ENCODE peak calls at places on chromosomes 6 and 20, in nine cellular contexts. One of them, this sample, is unnamed.

GRCh38 chr20:25278636-25279361 is 30.9 kb downstream of the PYGB start:
- DNase-seq in BJ: no peak
- DNase-seq in AG04450: no peak
- DNase-seq in transverse colon: peak
- DNase-seq in cardiac fibroblast: no peak
- DNase-seq in right atrium auricular region: no peak
- DNase-seq in heart right ventricle: no peak
- DNase-seq in astrocyte: no peak
- DNase-seq in adrenal gland: peak
- DNase-seq in this sample: no peak

GRCh38 chr6:1519597-1519996 is 90.1 kb upstream of the FOXC1 start:
- DNase-seq in adrenal gland: no peak
- DNase-seq in astrocyte: no peak
- DNase-seq in heart right ventricle: no peak
- DNase-seq in BJ: no peak
- DNase-seq in right atrium auricular region: no peak
- DNase-seq in transverse colon: no peak
- DNase-seq in AG04450: no peak
- DNase-seq in cardiac fibroblast: no peak
- DNase-seq in this sample: no peak

GRCh38 chr20:63978319-63979220 is 872 bp downstream of the SAMD10 start:
- DNase-seq in cardiac fibroblast: peak
- DNase-seq in adrenal gland: peak
- DNase-seq in AG04450: no peak
- DNase-seq in BJ: no peak
- DNase-seq in transverse colon: peak
- DNase-seq in right atrium auricular region: no peak
- DNase-seq in heart right ventricle: peak
- DNase-seq in astrocyte: no peak
- DNase-seq in this sample: no peak

GRCh38 chr20:10910535-10911239 is 236.9 kb upstream of the JAG1 start:
- DNase-seq in astrocyte: peak
- DNase-seq in cardiac fibroblast: peak
- DNase-seq in BJ: no peak
- DNase-seq in heart right ventricle: peak
- DNase-seq in transverse colon: no peak
- DNase-seq in right atrium auricular region: no peak
- DNase-seq in AG04450: no peak
- DNase-seq in adrenal gland: no peak
- DNase-seq in this sample: no peak

GRCh38 chr6:125924169-125924568 is 32.4 kb upstream of the HINT3 start:
- DNase-seq in right atrium auricular region: no peak
- DNase-seq in AG04450: no peak
- DNase-seq in transverse colon: no peak
- DNase-seq in heart right ventricle: no peak
- DNase-seq in cardiac fibroblast: no peak
- DNase-seq in BJ: no peak
- DNase-seq in adrenal gland: no peak
- DNase-seq in astrocyte: no peak
- DNase-seq in this sample: peak

GRCh38 chr20:23587631-23588030 is 18.1 kb downstream of the CST9 start:
- DNase-seq in AG04450: no peak
- DNase-seq in cardiac fibroblast: no peak
- DNase-seq in heart right ventricle: no peak
- DNase-seq in astrocyte: no peak
- DNase-seq in BJ: no peak
- DNase-seq in right atrium auricular region: no peak
- DNase-seq in transverse colon: no peak
- DNase-seq in adrenal gland: no peak
- DNase-seq in this sample: no peak

GRCh38 chr6:129207832-129208231 is 324.9 kb downstream of the LAMA2 start:
- DNase-seq in heart right ventricle: no peak
- DNase-seq in cardiac fibroblast: no peak
- DNase-seq in transverse colon: no peak
- DNase-seq in astrocyte: no peak
- DNase-seq in BJ: no peak
- DNase-seq in right atrium auricular region: no peak
- DNase-seq in adrenal gland: no peak
- DNase-seq in AG04450: no peak
- DNase-seq in this sample: no peak

GRCh38 chr20:14477125-14477524 is 139.7 kb upstream of the FLRT3 start:
- DNase-seq in astrocyte: no peak
- DNase-seq in cardiac fibroblast: peak
- DNase-seq in right atrium auricular region: no peak
- DNase-seq in AG04450: peak
- DNase-seq in adrenal gland: no peak
- DNase-seq in heart right ventricle: no peak
- DNase-seq in transverse colon: no peak
- DNase-seq in BJ: no peak
- DNase-seq in this sample: peak

GRCh38 chr20:45097485-45098095 is 3.3 kb downstream of the KCNS1 start:
- DNase-seq in astrocyte: peak
- DNase-seq in heart right ventricle: no peak
- DNase-seq in AG04450: no peak
- DNase-seq in transverse colon: peak
- DNase-seq in BJ: no peak
- DNase-seq in adrenal gland: no peak
- DNase-seq in right atrium auricular region: no peak
- DNase-seq in cardiac fibroblast: peak
- DNase-seq in this sample: no peak

GRCh38 chr20:54173653-54174451 is at the start of gene CYP24A1:
- DNase-seq in cardiac fibroblast: no peak
- DNase-seq in BJ: no peak
- DNase-seq in heart right ventricle: no peak
- DNase-seq in AG04450: no peak
- DNase-seq in transverse colon: peak
- DNase-seq in adrenal gland: no peak
- DNase-seq in astrocyte: no peak
- DNase-seq in right atrium auricular region: no peak
- DNase-seq in this sample: peak

GRCh38 chr6:3063733-3064700 is 4.3 kb upstream of the RIPK1 start:
- DNase-seq in BJ: peak
- DNase-seq in adrenal gland: peak
- DNase-seq in heart right ventricle: peak
- DNase-seq in transverse colon: peak
- DNase-seq in right atrium auricular region: peak
- DNase-seq in astrocyte: peak
- DNase-seq in AG04450: peak
- DNase-seq in cardiac fibroblast: peak
- DNase-seq in this sample: peak

GRCh38 chr6:14430218-14430617 is 312.6 kb downstream of the CD83 start:
- DNase-seq in heart right ventricle: no peak
- DNase-seq in astrocyte: no peak
- DNase-seq in BJ: no peak
- DNase-seq in cardiac fibroblast: no peak
- DNase-seq in adrenal gland: no peak
- DNase-seq in AG04450: no peak
- DNase-seq in transverse colon: no peak
- DNase-seq in right atrium auricular region: no peak
- DNase-seq in this sample: no peak

GRCh38 chr6:14429396-14429795 is 311.8 kb downstream of the CD83 start:
- DNase-seq in astrocyte: no peak
- DNase-seq in BJ: no peak
- DNase-seq in heart right ventricle: no peak
- DNase-seq in cardiac fibroblast: no peak
- DNase-seq in AG04450: no peak
- DNase-seq in right atrium auricular region: no peak
- DNase-seq in transverse colon: no peak
- DNase-seq in adrenal gland: no peak
- DNase-seq in this sample: no peak

GRCh38 chr6:14428269-14428668 is 310.7 kb downstream of the CD83 start:
- DNase-seq in transverse colon: no peak
- DNase-seq in AG04450: no peak
- DNase-seq in cardiac fibroblast: no peak
- DNase-seq in adrenal gland: no peak
- DNase-seq in BJ: no peak
- DNase-seq in heart right ventricle: no peak
- DNase-seq in right atrium auricular region: no peak
- DNase-seq in astrocyte: no peak
- DNase-seq in this sample: no peak

GRCh38 chr6:14435291-14435690 is 317.7 kb downstream of the CD83 start:
- DNase-seq in right atrium auricular region: no peak
- DNase-seq in heart right ventricle: no peak
- DNase-seq in adrenal gland: no peak
- DNase-seq in astrocyte: peak
- DNase-seq in cardiac fibroblast: no peak
- DNase-seq in transverse colon: no peak
- DNase-seq in AG04450: no peak
- DNase-seq in BJ: no peak
- DNase-seq in this sample: no peak

GRCh38 chr6:14431375-14432330 is 314.1 kb downstream of the CD83 start:
- DNase-seq in right atrium auricular region: no peak
- DNase-seq in transverse colon: no peak
- DNase-seq in BJ: no peak
- DNase-seq in astrocyte: no peak
- DNase-seq in adrenal gland: no peak
- DNase-seq in AG04450: no peak
- DNase-seq in heart right ventricle: peak
- DNase-seq in cardiac fibroblast: no peak
- DNase-seq in this sample: no peak
- H3K4me3 ChIP-seq in right atrium auricular region: peak
- H3K4me3 ChIP-seq in transverse colon: no peak
- H3K4me3 ChIP-seq in BJ: no peak
- H3K4me3 ChIP-seq in astrocyte: no peak
- H3K4me3 ChIP-seq in adrenal gland: no peak
- H3K4me3 ChIP-seq in AG04450: no peak
- H3K4me3 ChIP-seq in heart right ventricle: peak
- H3K4me3 ChIP-seq in cardiac fibroblast: no peak
- H3K4me3 ChIP-seq in this sample: no peak

DNA sequence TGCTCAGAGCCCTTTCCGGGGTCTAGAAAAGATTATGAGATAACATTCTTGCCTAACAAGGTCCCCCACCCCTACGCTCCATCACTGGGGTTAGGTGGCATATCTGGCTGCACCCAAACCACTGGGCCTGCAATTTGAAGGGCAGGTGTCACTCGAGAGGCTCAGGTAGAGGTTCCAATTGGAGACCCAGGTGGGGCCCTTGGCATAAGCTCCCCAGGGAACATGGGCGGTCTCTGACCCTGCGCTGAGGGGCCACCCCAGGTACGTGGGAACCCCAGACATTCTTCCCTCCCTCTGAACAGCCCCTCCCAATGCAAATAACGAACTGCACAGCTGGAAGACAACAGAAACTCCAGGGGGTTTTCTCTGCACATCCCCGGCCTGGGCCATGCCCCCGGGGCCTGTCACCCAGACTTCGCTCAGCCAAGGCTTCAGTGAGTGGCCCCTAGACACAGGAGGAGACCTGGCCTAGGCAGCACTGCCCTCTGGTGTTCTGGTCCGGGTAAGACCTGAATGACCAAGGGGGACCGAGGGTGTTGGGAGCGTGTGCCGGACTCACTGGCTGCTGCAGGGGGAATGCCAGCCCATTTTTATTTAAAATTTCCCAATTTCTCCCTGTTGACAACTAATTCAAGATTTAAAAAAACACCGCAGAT is 47.5 kb downstream of the DSTN start:
- DNase-seq in adrenal gland: peak
- DNase-seq in astrocyte: no peak
- DNase-seq in AG04450: no peak
- DNase-seq in heart right ventricle: no peak
- DNase-seq in transverse colon: peak
- DNase-seq in cardiac fibroblast: peak
- DNase-seq in BJ: no peak
- DNase-seq in right atrium auricular region: peak
- DNase-seq in this sample: peak
- TF ChIP-seq CTCF in adrenal gland: peak
- TF ChIP-seq CTCF in astrocyte: peak
- TF ChIP-seq CTCF in AG04450: peak
- TF ChIP-seq CTCF in heart right ventricle: peak
- TF ChIP-seq CTCF in transverse colon: peak
- TF ChIP-seq CTCF in cardiac fibroblast: peak
- TF ChIP-seq CTCF in BJ: peak
- TF ChIP-seq CTCF in right atrium auricular region: peak
- TF ChIP-seq CTCF in this sample: peak

DNA sequence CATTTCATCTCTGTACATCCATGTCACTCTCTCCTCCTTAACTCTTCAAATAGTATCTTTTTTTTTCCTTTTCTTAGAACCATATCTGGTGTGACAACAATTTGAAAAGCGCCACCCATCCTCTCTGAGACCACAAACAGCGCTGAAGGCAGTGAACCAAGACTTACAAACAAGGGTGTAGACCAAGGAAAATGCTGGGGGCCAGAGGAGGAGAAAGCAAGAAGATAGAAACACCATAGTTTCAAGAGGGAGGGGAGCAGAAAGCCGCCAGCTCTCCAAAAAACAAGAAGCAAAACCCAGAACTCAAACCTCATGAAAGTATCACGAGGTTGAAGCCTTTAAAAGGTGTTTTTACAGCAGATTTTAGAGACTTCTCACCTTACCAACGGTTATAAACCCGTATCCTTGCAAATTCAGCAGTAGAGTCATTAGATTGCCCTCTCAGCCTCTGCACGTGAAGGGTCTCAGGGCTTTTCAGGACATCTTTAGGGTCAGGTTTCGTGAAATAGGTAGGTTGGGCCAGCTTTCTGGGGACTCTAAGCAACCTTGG is 13.3 kb upstream of the RIPOR2 start:
- DNase-seq in adrenal gland: no peak
- DNase-seq in transverse colon: peak
- DNase-seq in BJ: no peak
- DNase-seq in astrocyte: no peak
- DNase-seq in cardiac fibroblast: no peak
- DNase-seq in AG04450: no peak
- DNase-seq in right atrium auricular region: no peak
- DNase-seq in heart right ventricle: no peak
- DNase-seq in this sample: no peak
- H3K4me3 ChIP-seq in adrenal gland: no peak
- H3K4me3 ChIP-seq in transverse colon: no peak
- H3K4me3 ChIP-seq in BJ: no peak
- H3K4me3 ChIP-seq in astrocyte: no peak
- H3K4me3 ChIP-seq in cardiac fibroblast: no peak
- H3K4me3 ChIP-seq in AG04450: no peak
- H3K4me3 ChIP-seq in right atrium auricular region: no peak
- H3K4me3 ChIP-seq in heart right ventricle: no peak
- H3K4me3 ChIP-seq in this sample: no peak

DNA sequence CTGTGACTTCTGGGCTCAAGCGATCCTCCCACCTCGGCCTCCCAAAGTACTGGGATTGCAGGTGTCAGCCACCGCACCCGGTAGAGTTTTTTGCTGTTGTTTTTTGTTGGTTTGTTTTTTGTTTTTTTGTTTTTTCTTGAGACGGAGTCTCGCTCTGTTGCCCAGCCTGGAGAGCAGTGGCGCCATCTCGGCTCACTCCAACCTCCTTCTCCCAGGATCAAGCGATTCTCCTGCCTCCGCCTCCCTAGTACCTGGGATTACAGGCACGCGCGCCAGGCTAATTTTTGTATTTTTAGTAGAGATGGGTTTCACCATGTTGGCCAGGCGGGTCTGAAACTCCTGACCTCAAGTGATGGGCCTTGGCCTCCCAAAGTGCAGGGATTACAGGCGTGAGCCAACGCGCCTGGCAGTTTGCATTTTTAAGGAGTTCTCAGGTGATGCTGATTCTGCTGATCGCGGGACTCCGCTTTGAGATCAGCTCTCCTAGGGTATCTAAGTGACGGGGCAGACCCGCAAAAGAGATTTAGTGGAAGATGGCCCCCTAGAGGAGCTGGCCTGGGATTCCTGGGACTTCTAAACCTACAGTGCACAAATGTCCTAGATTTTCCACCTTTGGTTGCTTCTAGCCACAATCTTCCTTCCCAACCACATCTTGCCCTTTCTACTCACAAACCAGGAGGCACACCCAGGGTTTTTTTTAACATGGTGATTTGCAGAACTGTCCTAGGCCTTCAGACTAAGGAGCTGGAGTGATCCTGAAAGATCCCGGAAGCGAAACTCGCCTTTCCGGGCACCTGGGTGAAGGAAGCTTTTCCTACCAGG is 45.2 kb downstream of the DPPA5 start:
- DNase-seq in astrocyte: no peak
- DNase-seq in transverse colon: no peak
- DNase-seq in adrenal gland: no peak
- DNase-seq in cardiac fibroblast: peak
- DNase-seq in AG04450: no peak
- DNase-seq in right atrium auricular region: no peak
- DNase-seq in heart right ventricle: no peak
- DNase-seq in BJ: no peak
- DNase-seq in this sample: no peak
- TF ChIP-seq CTCF in astrocyte: no peak
- TF ChIP-seq CTCF in transverse colon: no peak
- TF ChIP-seq CTCF in adrenal gland: no peak
- TF ChIP-seq CTCF in cardiac fibroblast: peak
- TF ChIP-seq CTCF in AG04450: peak
- TF ChIP-seq CTCF in right atrium auricular region: no peak
- TF ChIP-seq CTCF in heart right ventricle: no peak
- TF ChIP-seq CTCF in BJ: peak
- TF ChIP-seq CTCF in this sample: peak

This sample was measured in foreskin fibroblast.